ENCODE peak calls at places on chromosomes 1 and 21, in seven cellular contexts. H, C, L, O, Q, W and E are unnamed samples.

GRCh38 chr21:29832217-29832616 is 107.6 kb downstream of the GRIK1 start:
- DNase-seq in H (no peak), C (no peak), L (no peak), O (no peak), Q (no peak), W (no peak), E (no peak)

GRCh38 chr1:172751668-172752067 is 92.8 kb downstream of the FASLG start:
- DNase-seq in H (no peak), C (no peak), L (no peak), O (no peak), Q (no peak), W (no peak), E (no peak)

GRCh38 chr1:7538849-7539771 is 232.0 kb upstream of the VAMP3 start:
- DNase-seq in H (no peak), C (no peak), L (peak), O (no peak), Q (no peak), W (no peak), E (no peak)

GRCh38 chr1:31372961-31373896 is at the start of gene FABP3:
- DNase-seq in H (peak), C (peak), L (peak), O (peak), Q (peak), W (peak), E (no peak)

GRCh38 chr1:154816937-154817336 is 53.1 kb downstream of the KCNN3 start:
- DNase-seq in H (no peak), C (no peak), L (no peak), O (no peak), Q (no peak), W (no peak), E (no peak)

GRCh38 chr1:101207891-101208290 is 28.9 kb upstream of the S1PR1 start:
- DNase-seq in H (no peak), C (peak), L (no peak), O (no peak), Q (no peak), W (no peak), E (no peak)

GRCh38 chr1:99766378-99766800 is at the start of gene FRRS1:
- DNase-seq in H (peak), C (no peak), L (peak), O (peak), Q (peak), W (peak), E (no peak)

GRCh38 chr21:15730484-15731242 is 881 bp downstream of the USP25 start:
- DNase-seq in H (no peak), C (no peak), L (peak), O (no peak), Q (no peak), W (peak), E (no peak)

GRCh38 chr1:234659538-234659937 is 49.6 kb upstream of the IRF2BP2 start:
- DNase-seq in H (no peak), C (no peak), L (no peak), O (no peak), Q (peak), W (no peak), E (peak)

GRCh38 chr1:62294211-62294610 is 25.0 kb downstream of the KANK4 start:
- DNase-seq in H (peak), C (peak), L (no peak), O (no peak), Q (no peak), W (peak), E (no peak)